ENCODE peak calls at places on chromosomes 2 and 18, in seven cellular contexts. I, R, Y, S, X, M and D are unnamed samples.

GRCh38 chr2:29689666-29690065 is 231.7 kb downstream of the ALK start:
- DNase-seq in I (no peak), M (no peak), R (no peak), X (no peak), Y (no peak), S (no peak), D (no peak)

GRCh38 chr2:234611209-234611608 is 114.3 kb upstream of the ARL4C start:
- DNase-seq in S (no peak), Y (no peak), X (peak), R (no peak), M (no peak), I (no peak), D (no peak)

GRCh38 chr18:31830686-31831085 is 70.0 kb upstream of the SLC25A52 start:
- DNase-seq in S (no peak), X (peak), I (no peak), Y (no peak), R (no peak), M (no peak), D (no peak)

GRCh38 chr2:200765139-200765951 is 46.4 kb upstream of the BZW1 start:
- DNase-seq in I (peak), R (no peak), Y (no peak), M (peak), S (peak), X (no peak), D (peak)

GRCh38 chr2:143937563-143938346 is 582.2 kb downstream of the ZEB2 start:
- DNase-seq in X (peak), M (no peak), I (peak), Y (peak), R (no peak), S (no peak), D (no peak)

GRCh38 chr2:45368792-45369191 is 242.3 kb downstream of the SRBD1 start:
- DNase-seq in M (no peak), S (no peak), Y (no peak), I (no peak), R (no peak), X (no peak), D (no peak)

GRCh38 chr2:135657806-135658582 is 83.7 kb upstream of the UBXN4 start:
- DNase-seq in Y (no peak), M (no peak), R (no peak), S (no peak), I (no peak), X (no peak), D (no peak)

GRCh38 chr2:235129856-235130255 is 178.0 kb downstream of the SH3BP4 start:
- DNase-seq in M (no peak), S (no peak), R (no peak), X (no peak), I (peak), Y (no peak), D (no peak)

GRCh38 chr2:6945821-6946220 is 28.6 kb downstream of the RNF144A start:
- DNase-seq in M (no peak), R (no peak), I (no peak), X (no peak), Y (no peak), S (no peak), D (no peak)

GRCh38 chr2:95356821-95357700 is 45.4 kb upstream of the FAHD2A start:
- DNase-seq in X (no peak), S (no peak), M (no peak), I (no peak), Y (no peak), R (no peak), D (no peak)

GRCh38 chr18:22551536-22552151 is 133.9 kb upstream of the CTAGE1 start:
- DNase-seq in X (no peak), Y (no peak), M (no peak), R (no peak), I (peak), S (peak), D (no peak)

GRCh38 chr2:113232123-113232522 is 46.6 kb downstream of the PAX8 start:
- DNase-seq in X (no peak), S (no peak), I (no peak), M (no peak), R (no peak), Y (no peak), D (no peak)

GRCh38 chr2:164662066-164662465 is 40.8 kb upstream of the GRB14 start:
- DNase-seq in M (no peak), I (peak), S (no peak), Y (no peak), X (no peak), R (no peak), D (no peak)

GRCh38 chr2:7666561-7667259 is 749.5 kb downstream of the RNF144A start:
- DNase-seq in M (no peak), X (no peak), I (no peak), S (no peak), R (no peak), Y (no peak), D (no peak)

GRCh38 chr2:16134436-16135165 is 194.3 kb downstream of the MYCN start:
- DNase-seq in Y (no peak), X (no peak), M (no peak), I (no peak), S (no peak), R (no peak), D (no peak)

GRCh38 chr2:1740714-1741584 is 3.4 kb downstream of the PXDN start:
- DNase-seq in I (no peak), R (no peak), S (no peak), M (no peak), Y (no peak), X (no peak), D (no peak)
- H3K4me3 ChIP-seq in I (no peak), R (peak), S (no peak), M (no peak), Y (no peak), X (no peak), D (no peak)

DNA sequence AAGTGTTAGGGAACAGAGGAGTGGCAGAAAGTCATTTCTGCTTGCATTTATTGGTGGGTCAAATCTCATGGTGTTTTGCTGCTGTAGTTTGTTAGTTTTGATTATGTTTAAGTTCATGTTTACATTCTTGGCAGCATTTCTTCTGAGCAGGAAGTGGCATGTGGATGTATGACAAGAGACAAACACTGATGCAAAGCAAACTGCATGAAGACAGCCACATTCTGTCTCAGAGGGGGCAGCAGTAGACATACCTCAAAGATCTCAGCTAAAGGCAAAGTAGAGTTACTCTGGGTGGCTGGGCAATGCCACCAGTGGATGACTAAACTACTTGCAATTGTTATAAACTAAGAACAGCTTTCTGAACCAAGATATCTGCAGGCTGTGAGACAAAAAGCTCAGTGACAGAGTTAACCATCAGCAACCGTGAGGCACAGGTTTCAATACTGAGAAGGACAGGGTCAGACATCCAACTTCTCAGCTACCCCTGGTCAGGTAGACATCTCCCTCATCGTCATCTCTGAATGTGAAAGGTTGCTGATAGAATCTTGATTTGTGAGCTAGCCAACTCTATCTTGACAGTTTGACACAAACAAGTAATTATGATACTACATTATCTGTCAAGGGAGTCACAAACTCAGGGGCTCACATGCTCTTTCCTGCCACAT is 16.4 kb downstream of the GALNT3 start:
- DNase-seq in S (peak), X (no peak), I (peak), M (no peak), Y (no peak), R (no peak), D (no peak)
- H3K4me3 ChIP-seq in S (peak), X (no peak), I (no peak), M (no peak), Y (no peak), R (no peak), D (no peak)

DNA sequence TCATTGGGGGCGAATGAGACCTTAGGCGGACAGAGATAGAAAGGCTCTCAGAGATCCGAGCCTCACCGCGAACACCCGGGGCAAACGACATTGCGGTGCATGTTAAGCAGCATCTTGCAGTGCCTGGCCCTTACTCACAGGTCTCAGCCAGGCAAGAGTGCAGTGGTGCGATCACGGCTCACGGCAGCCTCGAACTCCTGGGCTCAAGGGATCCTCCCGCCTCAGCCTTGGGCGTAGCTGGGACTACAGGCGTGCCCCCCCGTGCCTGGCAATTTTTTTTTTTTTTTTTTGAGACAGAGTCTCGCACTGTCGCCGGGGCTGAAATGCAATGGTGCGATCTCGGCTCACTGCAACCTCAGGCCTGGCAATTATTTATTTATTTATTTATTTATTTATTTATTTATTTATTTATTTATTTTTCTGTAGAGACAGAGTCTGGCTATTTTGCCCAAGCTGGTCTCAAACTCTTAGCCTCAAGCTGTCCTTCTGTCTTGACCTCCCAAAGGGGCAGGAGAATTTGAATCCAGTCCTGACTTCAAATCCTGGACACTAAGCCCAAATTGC is 1.3 kb downstream of the LAMA3 start:
- DNase-seq in Y (no peak), I (peak), X (no peak), S (peak), M (no peak), R (no peak), D (no peak)
- H3K4me3 ChIP-seq in Y (peak), I (peak), X (no peak), S (peak), M (no peak), R (peak), D (peak)

GRCh38 chr2:197498627-197498936 is 1.1 kb downstream of the HSPD1 start:
- DNase-seq in X (no peak), Y (no peak), S (no peak), M (no peak), R (no peak), I (no peak), D (no peak)

GRCh38 chr2:197498937-197499593 is 575 bp downstream of the HSPD1 start:
- DNase-seq in M (no peak), R (peak), Y (peak), I (peak), S (peak), X (peak), D (no peak)

GRCh38 chr2:197496695-197497094 is 2.9 kb downstream of the HSPD1 start:
- DNase-seq in R (no peak), S (no peak), Y (no peak), I (no peak), X (no peak), M (no peak), D (no peak)

GRCh38 chr2:197495433-197496134 is 4.1 kb downstream of the HSPD1 start:
- DNase-seq in S (no peak), M (no peak), R (no peak), I (no peak), Y (no peak), X (no peak), D (no peak)

DNA sequence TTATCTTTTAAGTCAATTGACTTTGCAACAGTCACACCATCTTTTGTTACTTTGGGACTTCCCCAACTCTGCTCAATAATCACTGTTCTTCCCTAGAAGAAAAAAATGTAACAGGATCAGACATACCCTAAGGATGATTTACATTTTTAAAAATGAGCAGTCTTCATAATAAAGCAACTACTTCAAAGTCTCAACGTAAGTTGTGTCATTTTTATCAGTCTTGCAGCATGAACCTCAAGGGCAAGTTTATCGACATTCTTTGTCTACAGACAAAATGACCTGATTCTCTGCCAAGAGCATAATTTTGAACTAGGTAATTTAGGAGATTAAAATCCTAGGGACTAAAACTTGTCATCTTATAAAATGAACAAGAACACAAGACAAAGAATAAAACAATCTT is 2.3 kb downstream of the HSPD1 start:
- DNase-seq in S (no peak), X (no peak), M (no peak), I (no peak), R (no peak), Y (no peak), D (no peak)
- H3K4me3 ChIP-seq in S (peak), X (peak), M (no peak), I (no peak), R (peak), Y (peak), D (peak)

GRCh38 chr2:173027181-173028128 is 48.2 kb upstream of the MAP3K20 start:
- DNase-seq in X (peak), Y (peak), S (peak), M (peak), R (peak), I (peak), D (peak)
- H3K4me3 ChIP-seq in X (no peak), Y (no peak), S (no peak), M (no peak), R (peak), I (no peak), D (no peak)

GRCh38 chr2:57882895-57883515 is 163.6 kb upstream of the VRK2 start:
- DNase-seq in R (no peak), S (peak), M (no peak), X (no peak), I (no peak), Y (no peak), D (no peak)

GRCh38 chr2:57880446-57880845 is 166.2 kb upstream of the VRK2 start:
- DNase-seq in I (no peak), M (no peak), S (no peak), Y (no peak), X (no peak), R (no peak), D (no peak)

GRCh38 chr2:57878573-57878910 is 168.1 kb upstream of the VRK2 start:
- DNase-seq in R (no peak), X (no peak), S (no peak), M (no peak), I (no peak), Y (no peak), D (no peak)

GRCh38 chr2:57881998-57882884 is 164.4 kb upstream of the VRK2 start:
- DNase-seq in Y (peak), S (peak), X (no peak), I (peak), R (no peak), M (peak), D (peak)

GRCh38 chr2:57880967-57881366 is 165.6 kb upstream of the VRK2 start:
- DNase-seq in M (no peak), Y (no peak), R (no peak), X (no peak), I (no peak), S (peak), D (no peak)
- H3K4me3 ChIP-seq in M (no peak), Y (no peak), R (no peak), X (no peak), I (no peak), S (peak), D (no peak)

GRCh38 chr18:78865056-78865598 is 114.5 kb upstream of the SALL3 start:
- DNase-seq in Y (no peak), M (no peak), S (no peak), R (no peak), X (no peak), I (no peak), D (no peak)

GRCh38 chr18:78867131-78867530 is 112.5 kb upstream of the SALL3 start:
- DNase-seq in S (no peak), Y (no peak), I (no peak), X (no peak), M (no peak), R (no peak), D (no peak)

GRCh38 chr18:78871631-78872030 is 108.0 kb upstream of the SALL3 start:
- DNase-seq in Y (no peak), M (no peak), X (no peak), I (no peak), R (no peak), S (no peak), D (no peak)

GRCh38 chr18:78865771-78866310 is 113.8 kb upstream of the SALL3 start:
- DNase-seq in R (no peak), X (no peak), S (no peak), M (no peak), I (no peak), Y (no peak), D (no peak)

DNA sequence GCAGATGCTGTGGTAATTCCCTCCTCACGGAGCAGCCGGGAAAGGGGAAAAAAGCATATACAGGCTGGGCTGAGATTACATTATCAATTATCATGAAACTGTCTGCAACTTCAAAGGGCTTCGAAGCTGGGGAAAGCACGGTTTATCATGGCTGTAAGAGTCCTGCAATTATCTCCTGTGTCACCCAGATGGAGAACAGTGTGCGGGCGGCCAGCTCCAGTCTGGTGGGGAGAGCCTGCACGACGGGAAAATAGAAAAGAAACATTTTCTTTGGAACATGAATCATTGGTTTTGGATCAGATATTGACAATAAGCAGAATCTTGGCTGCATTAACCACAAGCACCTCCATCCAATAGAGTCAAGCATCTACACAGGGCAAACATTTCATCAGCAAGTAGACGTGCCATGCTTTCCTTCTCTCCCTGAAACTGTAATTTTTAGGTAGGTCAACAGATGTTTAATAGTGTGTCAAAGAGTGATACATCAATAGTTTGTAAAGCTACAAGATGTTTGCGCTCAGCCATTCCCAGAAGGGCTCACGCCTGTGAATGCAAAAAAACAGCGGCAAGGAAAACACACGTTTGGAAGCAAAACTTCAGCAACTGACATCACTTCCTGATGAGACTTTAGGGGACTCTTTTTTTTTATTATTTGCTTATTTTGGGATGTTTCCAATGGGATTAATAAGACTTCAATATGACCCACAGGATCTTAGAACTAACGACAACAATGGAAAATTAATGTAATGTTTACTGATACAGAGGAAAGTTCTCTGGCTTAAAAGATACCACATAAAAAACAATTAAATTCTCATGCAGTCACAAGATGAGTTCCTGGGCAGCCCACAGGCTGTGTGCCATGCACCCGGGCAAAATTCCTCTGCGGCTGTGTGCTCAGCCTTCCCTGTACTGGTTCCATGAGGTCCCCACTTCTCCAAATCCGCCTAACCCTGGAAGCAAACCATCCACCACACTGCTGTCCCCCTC is 111.0 kb upstream of the SALL3 start:
- DNase-seq in Y (no peak), I (no peak), S (no peak), M (no peak), X (no peak), R (no peak), D (no peak)
- H3K4me3 ChIP-seq in Y (no peak), I (no peak), S (no peak), M (no peak), X (no peak), R (no peak), D (no peak)

DNA sequence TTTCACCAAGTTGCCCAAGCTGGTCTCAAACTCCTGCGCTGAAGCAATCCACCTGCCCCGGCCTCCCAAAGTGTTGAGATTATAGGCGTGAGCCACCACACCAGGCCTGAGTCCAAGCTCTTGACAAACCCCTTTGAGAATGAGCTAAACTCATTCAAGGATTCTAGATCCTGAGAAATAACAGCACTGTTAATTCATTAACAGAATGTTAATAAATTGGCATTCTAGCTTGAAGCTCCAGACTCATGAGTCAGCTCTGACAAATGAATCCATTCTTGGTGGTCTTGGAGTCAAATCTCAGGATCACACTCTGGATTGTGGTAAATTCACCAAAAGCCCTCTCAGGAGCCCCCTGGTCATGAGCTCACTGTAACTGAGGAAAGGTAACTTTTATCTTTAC is 1.8 kb downstream of the NARS1 start:
- DNase-seq in R (no peak), X (no peak), I (no peak), S (no peak), M (no peak), Y (no peak), D (no peak)
- H3K4me3 ChIP-seq in R (peak), X (peak), I (no peak), S (peak), M (no peak), Y (no peak), D (peak)

GRCh38 chr18:63158676-63159291 is 160.8 kb downstream of the BCL2 start:
- DNase-seq in Y (no peak), M (no peak), S (no peak), I (no peak), R (no peak), X (peak), D (no peak)

GRCh38 chr18:63155910-63156773 is 163.4 kb downstream of the BCL2 start:
- DNase-seq in S (no peak), Y (no peak), R (no peak), X (peak), M (no peak), I (no peak), D (no peak)

GRCh38 chr18:63157293-63158011 is 162.1 kb downstream of the BCL2 start:
- DNase-seq in Y (no peak), X (peak), R (no peak), S (no peak), I (no peak), M (no peak), D (no peak)

GRCh38 chr18:63159590-63159989 is 160.0 kb downstream of the BCL2 start:
- DNase-seq in Y (no peak), X (no peak), I (no peak), M (no peak), R (no peak), S (no peak), D (no peak)

GRCh38 chr18:63158012-63158631 is 161.4 kb downstream of the BCL2 start:
- DNase-seq in S (no peak), R (no peak), I (no peak), M (no peak), X (peak), Y (no peak), D (no peak)
- H3K4me3 ChIP-seq in S (no peak), R (peak), I (no peak), M (no peak), X (peak), Y (no peak), D (no peak)